ENCODE peak calls at places on chromosomes 6 and 20, in seven cellular contexts. V is ovary, D is cardiac muscle cell, R is bronchial epithelial cell, X is astrocyte of the spinal cord, K is AG10803, Z is AG09319. Y is an unnamed sample.

GRCh38 chr6:67458265-67458664 is 1176.8 kb upstream of the ADGRB3 start:
- DNase-seq in K (no peak), Z (no peak), R (no peak), X (no peak), D (no peak), V (no peak), Y (no peak)

GRCh38 chr6:125899726-125900182 is 56.8 kb upstream of the HINT3 start:
- DNase-seq in V (no peak), D (no peak), R (no peak), K (no peak), Z (no peak), X (no peak), Y (no peak)

GRCh38 chr6:54655162-54655561 is 191.4 kb upstream of the FAM83B start:
- DNase-seq in V (no peak), K (no peak), Z (no peak), D (no peak), X (no peak), R (peak), Y (no peak)

GRCh38 chr6:164207024-164207423 is 792.5 kb downstream of the QKI start:
- DNase-seq in K (no peak), D (no peak), V (no peak), Z (no peak), X (no peak), R (no peak), Y (no peak)

GRCh38 chr20:9206486-9206885 is 137.6 kb downstream of the PLCB4 start:
- DNase-seq in R (no peak), Z (no peak), X (no peak), V (no peak), K (no peak), D (no peak), Y (no peak)

GRCh38 chr6:17281497-17282481 is 628 bp downstream of the RBM24 start:
- DNase-seq in V (peak), D (no peak), R (no peak), X (peak), Z (no peak), K (peak), Y (peak)

GRCh38 chr6:98179606-98180005 is 654.8 kb upstream of the POU3F2 start:
- DNase-seq in V (no peak), K (no peak), Z (no peak), X (no peak), D (no peak), R (no peak), Y (peak)

GRCh38 chr6:37273697-37274096 is 15.8 kb upstream of the TMEM217 start:
- DNase-seq in K (no peak), X (no peak), R (no peak), V (no peak), D (no peak), Z (no peak), Y (no peak)

GRCh38 chr6:65289491-65289890 is 417.5 kb downstream of the EYS start:
- DNase-seq in K (no peak), Z (no peak), D (no peak), R (peak), V (no peak), X (peak), Y (no peak)

GRCh38 chr20:50085481-50086365 is 27.2 kb downstream of the UBE2V1 start:
- DNase-seq in K (peak), Z (peak), R (peak), D (peak), V (no peak), X (peak), Y (no peak)

GRCh38 chr20:22686097-22686496 is 101.7 kb upstream of the FOXA2 start:
- DNase-seq in Z (peak), V (peak), R (peak), X (peak), D (peak), K (peak), Y (no peak)

GRCh38 chr20:17616480-17617211 is 46.8 kb downstream of the DSTN start:
- DNase-seq in D (no peak), K (no peak), R (no peak), V (peak), Z (no peak), X (no peak), Y (peak)

GRCh38 chr6:19024737-19025136 is 637.6 kb downstream of the RNF144B start:
- DNase-seq in Z (no peak), X (peak), V (no peak), K (peak), D (peak), R (peak), Y (no peak)

GRCh38 chr20:39105551-39105950 is 143.4 kb downstream of the DHX35 start:
- DNase-seq in D (no peak), V (no peak), K (no peak), Z (no peak), R (no peak), X (no peak), Y (no peak)

GRCh38 chr6:781350-781961 is 88.5 kb upstream of the EXOC2 start:
- DNase-seq in K (no peak), R (no peak), X (no peak), Z (no peak), V (no peak), D (no peak), Y (no peak)

GRCh38 chr6:52572536-52572935 is 4.3 kb downstream of the TRAM2 start:
- DNase-seq in R (no peak), X (no peak), D (no peak), K (no peak), Z (no peak), V (no peak), Y (no peak)
- TF ChIP-seq CTCF in R (no peak), X (no peak), D (no peak), K (no peak), Z (no peak), V (no peak), Y (no peak)

GRCh38 chr6:94071835-94072234 is 652.5 kb upstream of the EPHA7 start:
- DNase-seq in Z (no peak), X (peak), K (no peak), D (peak), R (no peak), V (no peak), Y (no peak)
- TF ChIP-seq CTCF in Z (no peak), X (peak), K (no peak), D (peak), R (no peak), V (no peak), Y (no peak)

DNA sequence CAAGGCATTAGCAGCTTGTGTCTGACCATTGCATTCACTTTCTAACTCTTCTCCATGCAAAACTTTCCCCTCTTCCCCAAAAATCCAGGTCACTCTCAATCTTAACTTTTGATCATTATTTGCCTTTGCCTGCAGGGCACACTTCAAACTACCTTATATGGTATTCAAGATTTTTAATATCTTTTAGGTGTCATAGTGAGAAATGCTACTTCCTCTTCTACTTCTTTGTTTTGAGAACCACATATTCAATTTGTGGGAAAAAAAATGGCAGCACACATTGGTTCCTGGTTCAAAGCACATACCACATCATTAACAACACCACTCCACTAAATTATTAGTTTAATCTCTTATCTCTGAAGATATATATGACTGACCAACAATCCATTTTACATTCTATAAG is 1267.0 kb upstream of the CITED2 start:
- DNase-seq in D (no peak), V (no peak), X (no peak), R (no peak), K (no peak), Z (no peak), Y (no peak)
- TF ChIP-seq CTCF in D (no peak), V (no peak), X (no peak), R (no peak), K (no peak), Z (no peak), Y (no peak)

GRCh38 chr6:166997768-166998255 is 1.4 kb upstream of the CEP43 start:
- DNase-seq in R (peak), V (peak), X (peak), K (peak), D (peak), Z (no peak), Y (no peak)
- TF ChIP-seq CTCF in R (peak), V (no peak), X (peak), K (peak), D (peak), Z (peak), Y (no peak)

GRCh38 chr6:34027939-34028441 is 117.9 kb downstream of the GRM4 start:
- DNase-seq in V (no peak), D (no peak), R (no peak), X (no peak), Z (no peak), K (no peak), Y (no peak)
- TF ChIP-seq CTCF in V (no peak), D (no peak), R (no peak), X (no peak), Z (no peak), K (no peak), Y (no peak)

GRCh38 chr20:37011147-37011546 is 59.6 kb upstream of the SAMHD1 start:
- DNase-seq in R (no peak), X (no peak), D (peak), K (no peak), Z (no peak), V (no peak), Y (no peak)

DNA sequence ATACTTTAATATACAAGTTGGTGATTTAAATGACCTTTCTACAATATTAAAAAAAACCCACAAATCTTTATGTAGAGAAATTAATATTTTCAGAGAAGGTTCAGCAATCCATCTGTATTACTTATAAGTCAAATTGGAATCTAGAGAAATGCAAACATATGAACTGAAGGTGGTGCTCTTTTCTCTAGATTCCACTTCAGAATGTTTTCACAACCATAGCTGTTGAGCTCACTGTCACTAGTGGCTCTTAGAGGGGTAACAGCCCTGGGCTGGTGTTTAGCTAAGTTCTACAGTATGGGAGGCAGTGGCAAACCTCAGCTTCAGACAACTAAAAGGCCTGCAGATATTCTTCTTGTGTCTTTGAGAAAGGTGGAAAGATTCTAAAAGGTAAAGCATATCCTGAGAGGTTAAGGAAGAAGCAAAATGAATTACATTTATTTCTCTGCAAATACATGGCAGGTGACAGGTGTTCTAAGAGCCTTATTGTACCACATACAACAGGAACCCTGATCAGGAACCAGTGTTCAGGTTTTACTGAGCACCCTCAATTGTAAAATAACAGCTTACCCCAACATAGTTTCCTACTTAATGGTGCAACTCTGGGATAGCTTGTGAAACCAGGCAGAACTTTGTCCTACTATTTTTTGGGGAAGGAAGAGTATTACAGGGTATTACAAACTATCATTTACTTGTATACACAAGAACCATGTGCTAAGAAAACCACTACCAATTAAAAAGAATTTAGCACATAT is 56.6 kb upstream of the SAMHD1 start:
- DNase-seq in D (peak), X (peak), K (peak), Z (no peak), V (no peak), R (peak), Y (no peak)
- TF ChIP-seq CTCF in D (peak), X (peak), K (peak), Z (peak), V (no peak), R (peak), Y (no peak)

GRCh38 chr6:170073846-170074245 is 217.0 kb downstream of the DLL1 start:
- DNase-seq in D (no peak), R (no peak), V (peak), Z (no peak), K (no peak), X (no peak), Y (peak)

GRCh38 chr6:170074435-170074834 is 216.4 kb downstream of the DLL1 start:
- DNase-seq in D (no peak), V (peak), K (no peak), X (no peak), R (no peak), Z (no peak), Y (peak)

GRCh38 chr6:170069611-170070010 is 221.3 kb downstream of the DLL1 start:
- DNase-seq in X (no peak), K (no peak), D (no peak), Z (no peak), V (no peak), R (no peak), Y (no peak)

GRCh38 chr6:170074907-170075306 is 216.0 kb downstream of the DLL1 start:
- DNase-seq in V (peak), Z (no peak), K (no peak), X (no peak), D (no peak), R (no peak), Y (peak)

GRCh38 chr6:170072246-170072645 is 218.6 kb downstream of the DLL1 start:
- DNase-seq in D (no peak), Z (no peak), K (no peak), R (no peak), X (no peak), V (peak), Y (peak)
- TF ChIP-seq CTCF in D (no peak), Z (no peak), K (no peak), R (no peak), X (no peak), V (no peak), Y (no peak)

DNA sequence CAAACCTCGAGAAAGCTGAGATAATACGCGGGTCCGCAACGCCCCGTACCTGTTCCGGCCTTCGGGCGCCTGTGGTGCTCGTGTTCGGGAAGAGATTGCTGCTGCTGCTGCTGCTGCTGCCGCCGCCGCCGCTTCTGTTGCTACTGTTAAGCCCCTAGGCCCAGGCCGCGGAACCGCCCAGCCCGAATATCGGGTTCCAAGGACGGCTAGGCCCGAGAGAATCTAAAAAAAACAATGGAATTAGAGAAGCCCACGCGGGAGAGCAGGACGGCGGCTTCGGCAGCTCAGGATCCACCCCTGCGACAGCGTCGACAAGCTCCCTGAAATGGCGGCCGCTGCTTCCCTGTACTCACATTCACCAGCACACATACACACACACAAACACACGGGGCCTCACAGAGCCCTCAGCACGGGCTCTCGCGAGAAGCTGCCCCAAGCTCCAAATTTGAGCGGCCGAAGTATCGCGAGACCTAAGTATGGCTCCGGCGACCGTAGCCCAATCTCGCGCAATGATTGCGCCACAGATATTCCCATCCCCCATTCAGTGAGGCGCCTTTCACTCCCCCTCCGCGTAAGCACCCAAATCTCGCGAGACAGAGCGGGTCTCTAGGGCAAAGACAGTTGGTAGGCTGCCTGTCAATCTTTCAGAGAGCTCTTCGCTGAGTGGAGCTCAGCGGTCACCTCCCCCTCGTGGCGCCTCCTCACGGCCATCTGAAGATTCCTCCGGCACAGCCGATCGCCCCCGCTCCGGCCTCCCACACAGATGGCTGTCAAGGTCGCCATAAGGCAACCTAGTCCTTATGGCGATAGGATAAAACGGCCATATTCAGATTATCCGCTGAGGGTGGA is at the start of gene RBM39:
- DNase-seq in Z (peak), D (peak), K (peak), R (peak), V (peak), X (peak), Y (peak)
- TF ChIP-seq CTCF in Z (peak), D (peak), K (peak), R (peak), V (peak), X (peak), Y (no peak)

GRCh38 chr20:25695532-25696383 is 895 bp downstream of the ZNF337 start:
- DNase-seq in X (no peak), R (no peak), Z (no peak), D (no peak), K (peak), V (no peak), Y (no peak)
- TF ChIP-seq CTCF in X (no peak), R (no peak), Z (no peak), D (no peak), K (no peak), V (no peak), Y (no peak)

GRCh38 chr20:44112889-44113641 is 73.9 kb downstream of the JPH2 start:
- DNase-seq in D (no peak), R (no peak), Z (no peak), V (no peak), X (no peak), K (no peak), Y (no peak)

GRCh38 chr20:44110816-44111568 is 76.0 kb downstream of the JPH2 start:
- DNase-seq in K (no peak), X (no peak), D (no peak), V (no peak), Z (no peak), R (no peak), Y (peak)

GRCh38 chr20:44111712-44112335 is 75.2 kb downstream of the JPH2 start:
- DNase-seq in Z (no peak), X (no peak), V (no peak), R (peak), D (no peak), K (peak), Y (no peak)

GRCh38 chr20:44112456-44112855 is 74.5 kb downstream of the JPH2 start:
- DNase-seq in R (no peak), X (no peak), D (no peak), K (no peak), Z (no peak), V (no peak), Y (no peak)

GRCh38 chr20:44109951-44110361 is 77.0 kb downstream of the JPH2 start:
- DNase-seq in D (no peak), K (no peak), Z (no peak), R (no peak), V (no peak), X (no peak), Y (peak)
- TF ChIP-seq CTCF in D (peak), K (peak), Z (peak), R (peak), V (no peak), X (peak), Y (no peak)